ENCODE peak calls at places on chromosome 19, in six cellular contexts. One of them, this sample, is unnamed.

GRCh38 chr19:49712397-49712859 is 21.5 kb downstream of the CPT1C start:
- DNase-seq in nucleus accumbens: no peak
- DNase-seq in PC-9: peak; percentile 53
- DNase-seq in left ventricle myocardium superior: peak; percentile 70
- DNase-seq in RKO: peak; percentile 93
- DNase-seq in retina: no peak
- DNase-seq in this sample: peak; percentile 14

GRCh38 chr19:7705387-7706187 is 3.7 kb upstream of the FCER2 start:
- DNase-seq in nucleus accumbens: no peak
- DNase-seq in PC-9: no peak
- DNase-seq in left ventricle myocardium superior: peak; percentile 56
- DNase-seq in RKO: no peak
- DNase-seq in retina: no peak
- DNase-seq in this sample: no peak

GRCh38 chr19:56595548-56595899 is 422 bp downstream of the ZNF71 start:
- DNase-seq in nucleus accumbens: no peak
- DNase-seq in PC-9: no peak
- DNase-seq in left ventricle myocardium superior: no peak
- DNase-seq in RKO: peak; percentile 19
- DNase-seq in retina: no peak
- DNase-seq in this sample: peak; percentile 28

GRCh38 chr19:31943305-31943704 is 402.1 kb upstream of the ZNF507 start:
- DNase-seq in nucleus accumbens: no peak
- DNase-seq in PC-9: no peak
- DNase-seq in left ventricle myocardium superior: no peak
- DNase-seq in RKO: no peak
- DNase-seq in retina: peak; percentile 78
- DNase-seq in this sample: no peak

GRCh38 chr19:39327990-39328705 is 7.5 kb upstream of the LRFN1 start:
- DNase-seq in nucleus accumbens: no peak
- DNase-seq in PC-9: peak; percentile 38
- DNase-seq in left ventricle myocardium superior: peak; percentile 90
- DNase-seq in RKO: peak; percentile 54
- DNase-seq in retina: peak; percentile 89
- DNase-seq in this sample: peak; percentile 16

GRCh38 chr19:13022859-13023636 is 27.8 kb downstream of the NFIX start:
- DNase-seq in nucleus accumbens: no peak
- DNase-seq in PC-9: no peak
- DNase-seq in left ventricle myocardium superior: peak; percentile 88
- DNase-seq in RKO: no peak
- DNase-seq in retina: peak; percentile 65
- DNase-seq in this sample: peak; percentile 98

GRCh38 chr19:7953576-7953975 is 10.1 kb upstream of the TIMM44 start:
- DNase-seq in nucleus accumbens: no peak
- DNase-seq in PC-9: no peak
- DNase-seq in left ventricle myocardium superior: no peak
- DNase-seq in RKO: no peak
- DNase-seq in retina: no peak
- DNase-seq in this sample: no peak

GRCh38 chr19:14081797-14082674 is 3.5 kb downstream of the C19orf67 start:
- DNase-seq in nucleus accumbens: no peak
- DNase-seq in PC-9: no peak
- DNase-seq in left ventricle myocardium superior: peak; percentile 63
- DNase-seq in RKO: peak; percentile 44
- DNase-seq in retina: no peak
- DNase-seq in this sample: peak; percentile 31

GRCh38 chr19:38055040-38055439 is 148.0 kb downstream of the SIPA1L3 start:
- DNase-seq in nucleus accumbens: no peak
- DNase-seq in PC-9: no peak
- DNase-seq in left ventricle myocardium superior: no peak
- DNase-seq in RKO: no peak
- DNase-seq in retina: no peak
- DNase-seq in this sample: no peak

GRCh38 chr19:46890423-46891170 is 29.8 kb downstream of the ARHGAP35 start:
- DNase-seq in nucleus accumbens: no peak
- DNase-seq in PC-9: peak; percentile 97
- DNase-seq in left ventricle myocardium superior: no peak
- DNase-seq in RKO: peak; percentile 29
- DNase-seq in retina: no peak
- DNase-seq in this sample: peak; percentile 84

GRCh38 chr19:10107817-10108367 is 1.7 kb downstream of the PPAN start:
- DNase-seq in nucleus accumbens: no peak
- DNase-seq in PC-9: no peak
- DNase-seq in left ventricle myocardium superior: no peak
- DNase-seq in RKO: no peak
- DNase-seq in retina: no peak
- DNase-seq in this sample: no peak

GRCh38 chr19:16661480-16662034 is 618 bp downstream of the TMEM38A start:
- DNase-seq in nucleus accumbens: no peak
- DNase-seq in PC-9: no peak
- DNase-seq in left ventricle myocardium superior: peak; percentile 76
- DNase-seq in RKO: no peak
- DNase-seq in retina: peak; percentile 46
- DNase-seq in this sample: no peak

GRCh38 chr19:35528218-35529038 is at the start of gene SBSN:
- DNase-seq in nucleus accumbens: no peak
- DNase-seq in PC-9: no peak
- DNase-seq in left ventricle myocardium superior: no peak
- DNase-seq in RKO: no peak
- DNase-seq in retina: no peak
- DNase-seq in this sample: peak; percentile 29

GRCh38 chr19:50334741-50335421 is 5.7 kb upstream of the KCNC3 start:
- DNase-seq in nucleus accumbens: no peak
- DNase-seq in PC-9: no peak
- DNase-seq in left ventricle myocardium superior: no peak
- DNase-seq in RKO: no peak
- DNase-seq in retina: no peak
- DNase-seq in this sample: no peak

GRCh38 chr19:47109541-47110375 is 3.8 kb downstream of the ZC3H4 start:
- DNase-seq in nucleus accumbens: no peak
- DNase-seq in PC-9: no peak
- DNase-seq in left ventricle myocardium superior: peak; percentile 15
- DNase-seq in RKO: peak; percentile 77
- DNase-seq in retina: peak; percentile 39
- DNase-seq in this sample: peak; percentile 42

GRCh38 chr19:46849610-46850009 is 1.0 kb downstream of the AP2S1 start:
- DNase-seq in nucleus accumbens: no peak
- DNase-seq in PC-9: no peak
- DNase-seq in left ventricle myocardium superior: no peak
- DNase-seq in RKO: peak; percentile 57
- DNase-seq in retina: no peak
- DNase-seq in this sample: no peak

GRCh38 chr19:46841458-46842083 is 9.1 kb downstream of the AP2S1 start:
- DNase-seq in nucleus accumbens: no peak
- DNase-seq in PC-9: peak; percentile 51
- DNase-seq in left ventricle myocardium superior: peak; percentile 83
- DNase-seq in RKO: peak; percentile 74
- DNase-seq in retina: no peak
- DNase-seq in this sample: no peak

GRCh38 chr19:8483165-8483564 is 19.3 kb downstream of the PRAM1 start:
- DNase-seq in nucleus accumbens: no peak
- DNase-seq in PC-9: no peak
- DNase-seq in left ventricle myocardium superior: no peak
- DNase-seq in RKO: no peak
- DNase-seq in retina: no peak
- DNase-seq in this sample: no peak

GRCh38 chr19:14149509-14149994 is 13.2 kb upstream of the ASF1B start:
- DNase-seq in nucleus accumbens: no peak
- DNase-seq in PC-9: no peak
- DNase-seq in left ventricle myocardium superior: peak; percentile 90
- DNase-seq in RKO: no peak
- DNase-seq in retina: no peak
- DNase-seq in this sample: no peak

GRCh38 chr19:47022541-47023447 is 3.2 kb downstream of the NPAS1 start:
- DNase-seq in nucleus accumbens: no peak
- DNase-seq in PC-9: peak; percentile 23
- DNase-seq in left ventricle myocardium superior: no peak
- DNase-seq in RKO: no peak
- DNase-seq in retina: peak; percentile 57
- DNase-seq in this sample: no peak

GRCh38 chr19:5618591-5618990 is 4.0 kb downstream of the SAFB2 start:
- DNase-seq in nucleus accumbens: no peak
- DNase-seq in PC-9: no peak
- DNase-seq in left ventricle myocardium superior: no peak
- DNase-seq in RKO: no peak
- DNase-seq in retina: no peak
- DNase-seq in this sample: no peak

GRCh38 chr19:11659612-11660011 is 62.3 kb downstream of the ZNF627 start:
- DNase-seq in nucleus accumbens: no peak
- DNase-seq in PC-9: peak; percentile 48
- DNase-seq in left ventricle myocardium superior: no peak
- DNase-seq in RKO: peak; percentile 32
- DNase-seq in retina: no peak
- DNase-seq in this sample: no peak

GRCh38 chr19:1262687-1263123 is 6.4 kb upstream of the CIRBP start:
- DNase-seq in nucleus accumbens: no peak
- DNase-seq in PC-9: no peak
- DNase-seq in left ventricle myocardium superior: peak; percentile 38
- DNase-seq in RKO: no peak
- DNase-seq in retina: peak; percentile 30
- DNase-seq in this sample: no peak

GRCh38 chr19:44807162-44807561 is 1.7 kb upstream of the BCAM start:
- DNase-seq in nucleus accumbens: no peak
- DNase-seq in PC-9: peak; percentile 66
- DNase-seq in left ventricle myocardium superior: no peak
- DNase-seq in RKO: no peak
- DNase-seq in retina: no peak
- DNase-seq in this sample: no peak

GRCh38 chr19:45768644-45769053 is 403 bp downstream of the SIX5 start:
- DNase-seq in nucleus accumbens: no peak
- DNase-seq in PC-9: no peak
- DNase-seq in left ventricle myocardium superior: peak; percentile 73
- DNase-seq in RKO: peak; percentile 68
- DNase-seq in retina: no peak
- DNase-seq in this sample: no peak

GRCh38 chr19:55156202-55157063 is 1.1 kb downstream of the TNNI3 start:
- DNase-seq in nucleus accumbens: no peak
- DNase-seq in PC-9: no peak
- DNase-seq in left ventricle myocardium superior: peak; percentile 81
- DNase-seq in RKO: peak; percentile 71
- DNase-seq in retina: peak; percentile 72
- DNase-seq in this sample: no peak

GRCh38 chr19:49339364-49340068 is 4.3 kb downstream of the CD37 start:
- DNase-seq in nucleus accumbens: no peak
- DNase-seq in PC-9: no peak
- DNase-seq in left ventricle myocardium superior: peak; percentile 92
- DNase-seq in RKO: no peak
- DNase-seq in retina: peak; percentile 90
- DNase-seq in this sample: peak; percentile 84

GRCh38 chr19:31975461-31975860 is 369.9 kb upstream of the ZNF507 start:
- DNase-seq in nucleus accumbens: no peak
- DNase-seq in PC-9: no peak
- DNase-seq in left ventricle myocardium superior: no peak
- DNase-seq in RKO: no peak
- DNase-seq in retina: no peak
- DNase-seq in this sample: no peak

GRCh38 chr19:49570138-49570856 is 10.1 kb downstream of the NOSIP start:
- DNase-seq in nucleus accumbens: no peak
- DNase-seq in PC-9: peak; percentile 69
- DNase-seq in left ventricle myocardium superior: peak; percentile 44
- DNase-seq in RKO: peak; percentile 89
- DNase-seq in retina: peak; percentile 64
- DNase-seq in this sample: peak; percentile 61

GRCh38 chr19:47507031-47507430 is 7.8 kb downstream of the NAPA start:
- DNase-seq in nucleus accumbens: no peak
- DNase-seq in PC-9: no peak
- DNase-seq in left ventricle myocardium superior: no peak
- DNase-seq in RKO: no peak
- DNase-seq in retina: no peak
- DNase-seq in this sample: no peak

GRCh38 chr19:37954421-37954874 is 47.4 kb downstream of the SIPA1L3 start:
- DNase-seq in nucleus accumbens: no peak
- DNase-seq in PC-9: no peak
- DNase-seq in left ventricle myocardium superior: no peak
- DNase-seq in RKO: no peak
- DNase-seq in retina: peak; percentile 25
- DNase-seq in this sample: no peak

This sample was measured in astrocyte.